ENCODE peak calls at places on chromosome 3, in ten cellular contexts. P is fibroblast of the aortic adventitia; N is activated naive CD4-positive, alpha-beta T cell treated with anti-CD3 and anti-CD28 coated beads, Interleukin-2, amount 50 U/mL, for 16 hours; D is aorta; K is non-pigmented ciliary epithelial cell; B is NCI-H1105 treated with DMSO at 0.1 percent for 48 hours; C is NCI-H2081; Y is GM04504; Z is T-helper 2 cell; J is naive thymus-derived CD8-positive, alpha-beta T cell. V is an unnamed sample.

GRCh38 chr3:143831208-143831607 is 17.1 kb downstream of the SLC9A9 start:
- DNase-seq in P (peak), J (no peak), K (peak), Y (no peak), D (no peak), C (no peak), B (no peak), Z (no peak), N (no peak), V (no peak)

GRCh38 chr3:65786891-65787290 is 251.8 kb downstream of the MAGI1 start:
- DNase-seq in J (no peak), C (no peak), P (no peak), N (no peak), Y (no peak), Z (no peak), D (no peak), K (no peak), B (no peak), V (no peak)

GRCh38 chr3:105397974-105398373 is 31.3 kb downstream of the ALCAM start:
- DNase-seq in B (no peak), P (no peak), D (no peak), K (no peak), Z (no peak), J (no peak), Y (no peak), N (no peak), C (no peak), V (peak)

GRCh38 chr3:126957776-126958637 is 24.9 kb upstream of the PLXNA1 start:
- DNase-seq in C (no peak), K (no peak), Y (no peak), N (no peak), Z (no peak), B (no peak), J (no peak), P (no peak), D (peak), V (no peak)

GRCh38 chr3:195916291-195916690 is 7.9 kb upstream of the TNK2 start:
- DNase-seq in J (no peak), B (no peak), K (no peak), Y (no peak), C (no peak), Z (no peak), D (peak), P (no peak), N (no peak), V (no peak)

GRCh38 chr3:188929138-188929537 is 242.6 kb upstream of the TPRG1 start:
- DNase-seq in N (no peak), D (no peak), Y (no peak), J (no peak), B (no peak), P (no peak), K (no peak), Z (no peak), C (peak), V (no peak)

GRCh38 chr3:58522759-58523425 is 14.1 kb downstream of the ACOX2 start:
- DNase-seq in N (no peak), Y (no peak), J (no peak), C (no peak), Z (no peak), B (no peak), P (no peak), D (no peak), K (no peak), V (no peak)

GRCh38 chr3:149900322-149900721 is 70.4 kb downstream of the PFN2 start:
- DNase-seq in Z (no peak), K (no peak), B (no peak), P (no peak), J (no peak), D (no peak), C (no peak), N (no peak), Y (no peak), V (no peak)

GRCh38 chr3:39911465-39912309 is 102.3 kb downstream of the MYRIP start:
- DNase-seq in B (no peak), P (peak), N (no peak), D (no peak), Y (no peak), Z (no peak), C (no peak), J (no peak), K (no peak), V (no peak)

GRCh38 chr3:160129459-160130061 is 95.7 kb upstream of the C3orf80 start:
- DNase-seq in N (no peak), C (no peak), B (no peak), Z (no peak), D (no peak), J (no peak), Y (peak), K (peak), P (peak), V (no peak)

GRCh38 chr3:57833763-57834162 is 77.7 kb downstream of the SLMAP start:
- DNase-seq in J (no peak), B (no peak), K (no peak), Y (no peak), P (no peak), Z (no peak), D (no peak), C (no peak), N (no peak), V (no peak)

GRCh38 chr3:131914090-131914691 is 120.6 kb downstream of the CPNE4 start:
- DNase-seq in N (no peak), P (no peak), C (no peak), Z (no peak), Y (no peak), B (no peak), K (no peak), J (no peak), D (no peak), V (no peak)

GRCh38 chr3:111610189-111610588 is 15.0 kb upstream of the ZBED2 start:
- DNase-seq in J (peak), B (no peak), D (no peak), K (no peak), C (no peak), N (no peak), Y (no peak), Z (no peak), P (no peak), V (no peak)

GRCh38 chr3:65483475-65483874 is 555.2 kb downstream of the MAGI1 start:
- DNase-seq in P (peak), D (peak), J (no peak), K (no peak), C (peak), Z (no peak), Y (no peak), N (no peak), B (peak), V (peak)

GRCh38 chr3:47813551-47814177 is 10.7 kb downstream of the DHX30 start:
- DNase-seq in Y (no peak), K (no peak), C (no peak), P (no peak), B (no peak), J (no peak), N (no peak), D (no peak), Z (no peak), V (no peak)

GRCh38 chr3:39413691-39414420 is 7.3 kb downstream of the RPSA start:
- DNase-seq in D (no peak), P (no peak), J (no peak), N (no peak), K (no peak), Z (no peak), B (no peak), C (no peak), Y (no peak), V (no peak)

GRCh38 chr3:52181543-52181942 is 16.4 kb upstream of the ALAS1 start:
- DNase-seq in Y (peak), K (no peak), C (no peak), J (no peak), B (no peak), P (peak), N (no peak), D (no peak), Z (no peak), V (no peak)

GRCh38 chr3:11562277-11562881 is 81.3 kb downstream of the VGLL4 start:
- DNase-seq in C (no peak), N (no peak), P (no peak), Z (no peak), B (no peak), K (no peak), Y (no peak), D (no peak), J (no peak), V (no peak)

GRCh38 chr3:152123457-152123856 is 145.3 kb upstream of the MBNL1 start:
- DNase-seq in P (peak), Z (no peak), C (no peak), J (no peak), D (no peak), B (no peak), N (no peak), K (no peak), Y (no peak), V (no peak)

GRCh38 chr3:182795383-182795782 is 2.1 kb downstream of the ATP11B start:
- DNase-seq in N (no peak), P (no peak), D (no peak), Z (no peak), K (no peak), B (no peak), Y (no peak), C (no peak), J (peak), V (no peak)

GRCh38 chr3:24123596-24123995 is 178.5 kb downstream of the NR1D2 start:
- DNase-seq in P (no peak), B (no peak), N (no peak), C (no peak), J (no peak), D (no peak), Y (no peak), K (no peak), Z (no peak), V (no peak)

GRCh38 chr3:174540081-174540480 is 319.1 kb upstream of the NAALADL2 start:
- DNase-seq in C (peak), J (no peak), N (no peak), P (no peak), Z (no peak), D (no peak), K (no peak), Y (no peak), B (no peak), V (peak)

GRCh38 chr3:154862265-154862664 is 217.9 kb upstream of the MME start:
- DNase-seq in P (no peak), D (no peak), Z (no peak), B (no peak), J (no peak), N (no peak), Y (peak), C (no peak), K (peak), V (no peak)

GRCh38 chr3:149967067-149967685 is 3.5 kb downstream of the PFN2 start:
- DNase-seq in J (peak), N (no peak), P (peak), K (no peak), Y (no peak), C (peak), D (no peak), Z (no peak), B (peak), V (peak)

GRCh38 chr3:27176256-27176655 is 192.9 kb downstream of the NEK10 start:
- DNase-seq in C (no peak), Y (no peak), N (no peak), J (no peak), K (no peak), B (no peak), Z (no peak), D (no peak), P (no peak), V (no peak)

GRCh38 chr3:151328298-151329036 is 882 bp downstream of the P2RY13 start:
- DNase-seq in J (no peak), C (no peak), D (no peak), K (no peak), Y (no peak), Z (no peak), B (no peak), N (no peak), P (peak), V (no peak)

GRCh38 chr3:33061782-33062181 is 35.2 kb downstream of the GLB1 start:
- DNase-seq in J (no peak), B (no peak), C (no peak), K (peak), P (peak), D (no peak), Y (peak), N (peak), Z (no peak), V (no peak)

GRCh38 chr3:27533718-27534578 is 49.8 kb upstream of the SLC4A7 start:
- DNase-seq in B (no peak), C (no peak), N (no peak), P (peak), K (peak), J (peak), D (peak), Z (no peak), Y (peak), V (no peak)

GRCh38 chr3:124557433-124558232 is 172.6 kb upstream of the UMPS start:
- DNase-seq in N (no peak), D (no peak), Y (peak), K (no peak), Z (no peak), P (peak), J (no peak), C (peak), B (peak), V (no peak)

GRCh38 chr3:136505676-136506075 is 246.5 kb downstream of the STAG1 start:
- DNase-seq in P (no peak), Z (no peak), C (no peak), D (no peak), K (no peak), N (no peak), B (no peak), J (no peak), Y (no peak), V (no peak)

GRCh38 chr3:108472011-108472591 is 38.3 kb downstream of the MYH15 start:
- DNase-seq in B (no peak), K (peak), N (no peak), Z (no peak), Y (peak), D (no peak), C (no peak), P (peak), J (no peak), V (no peak)